ENCODE peak calls at places on chromosomes 11 and 22, in four cellular contexts. One of them, this sample, is unnamed.

GRCh38 chr11:76408171-76408965 is 27.2 kb downstream of the GVQW3 start:
- DNase-seq in H1: no peak
- DNase-seq in K562: no peak
- DNase-seq in HepG2: no peak
- DNase-seq in this sample: peak

GRCh38 chr22:23077627-23078461 is 7.5 kb downstream of the GNAZ start:
- DNase-seq in HepG2: peak
- DNase-seq in K562: peak
- DNase-seq in H1: no peak
- DNase-seq in this sample: no peak

GRCh38 chr11:65429724-65430405 is 7.3 kb downstream of the NEAT1 start:
- DNase-seq in K562: peak
- DNase-seq in HepG2: no peak
- DNase-seq in H1: no peak
- DNase-seq in this sample: no peak

GRCh38 chr11:34214961-34215805 is 109.8 kb downstream of the NAT10 start:
- DNase-seq in H1: no peak
- DNase-seq in HepG2: no peak
- DNase-seq in K562: no peak
- DNase-seq in this sample: no peak

GRCh38 chr11:71212871-71213559 is 39.4 kb downstream of the SHANK2 start:
- DNase-seq in H1: no peak
- DNase-seq in K562: no peak
- DNase-seq in HepG2: no peak
- DNase-seq in this sample: no peak

GRCh38 chr11:122900803-122901202 is 18.2 kb downstream of the JHY start:
- DNase-seq in H1: no peak
- DNase-seq in HepG2: no peak
- DNase-seq in K562: no peak
- DNase-seq in this sample: no peak

GRCh38 chr11:78586452-78587046 is 11.9 kb upstream of the NARS2 start:
- DNase-seq in H1: no peak
- DNase-seq in HepG2: no peak
- DNase-seq in K562: peak
- DNase-seq in this sample: no peak

GRCh38 chr11:95067828-95068244 is 1.1 kb downstream of the SRSF8 start:
- DNase-seq in HepG2: no peak
- DNase-seq in K562: no peak
- DNase-seq in H1: no peak
- DNase-seq in this sample: no peak

GRCh38 chr11:124716596-124716995 is 23.1 kb upstream of the NRGN start:
- DNase-seq in K562: no peak
- DNase-seq in HepG2: no peak
- DNase-seq in H1: no peak
- DNase-seq in this sample: peak

GRCh38 chr11:20565236-20565635 is 34.2 kb upstream of the SLC6A5 start:
- DNase-seq in K562: no peak
- DNase-seq in HepG2: no peak
- DNase-seq in H1: no peak
- DNase-seq in this sample: no peak

GRCh38 chr11:80562726-80563125 is 1121.9 kb upstream of the TENM4 start:
- DNase-seq in K562: no peak
- DNase-seq in HepG2: no peak
- DNase-seq in H1: no peak
- DNase-seq in this sample: no peak

GRCh38 chr11:60197442-60197841 is 14.6 kb upstream of the MS4A6A start:
- DNase-seq in H1: no peak
- DNase-seq in K562: no peak
- DNase-seq in HepG2: no peak
- DNase-seq in this sample: no peak

GRCh38 chr11:109939176-109939810 is 153.9 kb upstream of the ZC3H12C start:
- DNase-seq in H1: no peak
- DNase-seq in HepG2: peak
- DNase-seq in K562: peak
- DNase-seq in this sample: peak

GRCh38 chr11:17786824-17787525 is 52.4 kb downstream of the KCNC1 start:
- DNase-seq in HepG2: no peak
- DNase-seq in K562: no peak
- DNase-seq in H1: no peak
- DNase-seq in this sample: no peak

GRCh38 chr11:14150878-14151277 is 188.4 kb downstream of the SPON1 start:
- DNase-seq in H1: no peak
- DNase-seq in K562: no peak
- DNase-seq in HepG2: no peak
- DNase-seq in this sample: no peak

GRCh38 chr11:27305751-27306150 is 57.3 kb downstream of the CCDC34 start:
- DNase-seq in H1: no peak
- DNase-seq in K562: no peak
- DNase-seq in HepG2: no peak
- DNase-seq in this sample: no peak

GRCh38 chr11:77560605-77561004 is 29.1 kb upstream of the AQP11 start:
- DNase-seq in H1: no peak
- DNase-seq in HepG2: peak
- DNase-seq in K562: no peak
- DNase-seq in this sample: no peak

GRCh38 chr11:130211144-130211543 is 51.6 kb downstream of the ST14 start:
- DNase-seq in K562: no peak
- DNase-seq in HepG2: no peak
- DNase-seq in H1: no peak
- DNase-seq in this sample: no peak

GRCh38 chr11:16280256-16280682 is 76.1 kb downstream of the SOX6 start:
- DNase-seq in H1: no peak
- DNase-seq in K562: peak
- DNase-seq in HepG2: no peak
- DNase-seq in this sample: no peak

GRCh38 chr22:37784829-37785495 is 22.8 kb upstream of the GCAT start:
- DNase-seq in HepG2: peak
- DNase-seq in H1: no peak
- DNase-seq in K562: no peak
- DNase-seq in this sample: no peak

GRCh38 chr11:36092314-36093030 is 148.6 kb downstream of the LDLRAD3 start:
- DNase-seq in H1: peak
- DNase-seq in K562: no peak
- DNase-seq in HepG2: no peak
- DNase-seq in this sample: no peak

GRCh38 chr11:66414120-66414934 is 6.5 kb upstream of the NPAS4 start:
- DNase-seq in HepG2: no peak
- DNase-seq in H1: peak
- DNase-seq in K562: no peak
- DNase-seq in this sample: no peak

GRCh38 chr11:81658722-81659121 is 1074.9 kb downstream of the FAM181B start:
- DNase-seq in K562: no peak
- DNase-seq in HepG2: peak
- DNase-seq in H1: no peak
- DNase-seq in this sample: no peak

DNA sequence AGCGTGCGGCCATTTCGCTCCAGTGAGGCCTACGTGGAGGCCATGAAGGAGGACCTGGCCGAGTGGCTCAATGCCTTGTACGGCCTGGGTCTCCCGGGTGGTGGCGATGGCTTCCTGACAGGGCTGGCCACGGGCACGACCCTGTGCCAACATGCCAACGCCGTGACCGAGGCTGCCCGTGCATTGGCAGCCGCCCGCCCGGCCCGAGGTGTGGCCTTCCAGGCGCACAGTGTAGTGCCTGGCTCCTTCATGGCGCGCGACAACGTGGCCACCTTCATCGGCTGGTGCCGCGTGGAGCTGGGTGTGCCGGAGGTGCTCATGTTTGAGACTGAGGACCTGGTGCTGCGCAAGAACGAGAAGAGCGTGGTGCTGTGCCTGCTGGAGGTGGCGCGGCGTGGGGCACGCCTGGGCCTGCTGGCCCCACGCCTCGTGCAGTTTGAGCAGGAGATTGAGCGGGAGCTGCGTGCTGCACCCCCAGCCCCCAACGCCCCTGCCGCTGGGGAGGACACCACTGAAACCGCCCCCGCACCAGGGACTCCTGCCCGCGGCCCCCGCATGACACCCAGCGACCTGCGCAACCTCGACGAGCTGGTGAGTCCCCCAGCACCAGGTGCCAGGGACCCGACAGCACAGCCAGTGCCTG is 1.8 kb downstream of the GAS2L1 start:
- DNase-seq in H1: no peak
- DNase-seq in K562: no peak
- DNase-seq in HepG2: no peak
- DNase-seq in this sample: no peak
- H3K4me3 ChIP-seq in H1: no peak
- H3K4me3 ChIP-seq in K562: no peak
- H3K4me3 ChIP-seq in HepG2: no peak
- H3K4me3 ChIP-seq in this sample: peak

DNA sequence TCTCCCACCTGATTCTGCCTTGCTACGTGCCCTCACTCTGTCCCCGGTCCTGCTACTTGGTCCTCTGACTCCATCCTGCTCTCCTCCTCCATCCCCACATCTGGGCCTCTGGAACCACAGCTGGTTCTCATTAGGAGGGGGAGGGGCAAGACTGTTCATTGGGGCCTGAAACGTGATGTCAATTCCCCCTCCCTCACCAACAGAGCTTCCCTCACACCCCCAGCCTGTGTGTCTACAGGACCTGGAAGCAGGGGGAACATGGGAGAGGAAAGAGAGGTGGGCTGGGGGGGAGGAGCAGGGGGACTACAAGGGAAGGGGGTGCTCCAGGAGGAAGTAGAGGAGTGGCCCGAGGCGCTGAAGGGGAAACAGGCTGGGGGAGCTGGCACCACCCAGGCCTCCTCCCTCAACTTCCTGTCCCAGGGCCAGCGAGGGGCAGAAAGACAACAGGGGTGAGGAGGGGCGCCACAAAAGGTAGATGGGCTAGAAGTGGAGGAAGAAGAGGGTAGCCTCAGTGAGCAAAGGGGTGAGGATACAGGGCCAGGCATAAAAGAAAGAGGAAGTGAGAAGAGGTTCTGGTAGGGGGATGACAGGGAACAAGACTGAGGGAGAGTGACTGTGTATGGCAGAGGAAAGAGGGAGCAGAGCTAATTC is 8.9 kb downstream of the DCHS1 start:
- DNase-seq in HepG2: no peak
- DNase-seq in H1: no peak
- DNase-seq in K562: no peak
- DNase-seq in this sample: peak
- H3K9ac ChIP-seq in HepG2: no peak
- H3K9ac ChIP-seq in H1: no peak
- H3K9ac ChIP-seq in K562: no peak
- H3K9ac ChIP-seq in this sample: peak

GRCh38 chr22:28810839-28811491 is 10.6 kb upstream of the XBP1 start:
- DNase-seq in K562: no peak
- DNase-seq in H1: no peak
- DNase-seq in HepG2: peak
- DNase-seq in this sample: no peak
- TF ChIP-seq POLR2AphosphoS5 in K562: no peak
- TF ChIP-seq POLR2AphosphoS5 in H1: no peak
- TF ChIP-seq POLR2AphosphoS5 in HepG2: peak
- TF ChIP-seq POLR2AphosphoS5 in this sample: no peak

DNA sequence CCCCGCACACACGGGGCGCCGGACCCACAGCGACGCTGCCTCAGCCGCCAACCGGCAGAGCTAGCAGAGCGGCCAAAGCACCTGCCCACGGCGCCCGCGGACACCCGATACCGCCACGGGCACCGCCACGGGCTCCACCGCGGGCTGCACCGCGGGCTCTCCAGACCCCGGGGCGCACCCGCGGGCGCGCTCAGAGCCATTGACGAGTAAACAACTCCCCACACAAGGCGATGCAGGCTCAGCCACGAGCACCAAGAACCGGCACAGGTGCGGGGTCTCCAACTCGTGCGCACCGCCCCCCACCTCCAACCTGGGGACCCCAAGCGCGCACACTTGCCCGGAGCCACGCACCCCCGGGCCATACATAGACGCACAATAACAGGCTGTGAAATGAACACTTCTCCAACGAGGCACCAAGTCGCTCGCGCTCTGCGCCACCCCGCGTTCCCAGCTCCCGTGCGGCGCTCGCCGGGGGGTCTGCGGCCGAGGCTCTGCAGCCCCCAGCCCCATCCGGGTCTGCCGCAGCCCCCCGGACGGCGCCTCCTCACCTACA is 1.9 kb downstream of the IFITM10 start:
- DNase-seq in K562: no peak
- DNase-seq in HepG2: no peak
- DNase-seq in H1: no peak
- DNase-seq in this sample: no peak
- H3K4me3 ChIP-seq in K562: no peak
- H3K4me3 ChIP-seq in HepG2: no peak
- H3K4me3 ChIP-seq in H1: peak
- H3K4me3 ChIP-seq in this sample: no peak

GRCh38 chr11:67453816-67454732 is 1.1 kb upstream of the CABP4 start:
- DNase-seq in K562: no peak
- DNase-seq in HepG2: no peak
- DNase-seq in H1: no peak
- DNase-seq in this sample: no peak

GRCh38 chr11:67455054-67455453 is at the start of gene CABP4:
- DNase-seq in K562: no peak
- DNase-seq in HepG2: no peak
- DNase-seq in H1: no peak
- DNase-seq in this sample: no peak

GRCh38 chr11:67456068-67456705 is 1.0 kb downstream of the CABP4 start:
- DNase-seq in H1: no peak
- DNase-seq in K562: no peak
- DNase-seq in HepG2: no peak
- DNase-seq in this sample: no peak

GRCh38 chr11:67457453-67457852 is 2.3 kb downstream of the CABP4 start:
- DNase-seq in H1: no peak
- DNase-seq in HepG2: no peak
- DNase-seq in K562: no peak
- DNase-seq in this sample: no peak

DNA sequence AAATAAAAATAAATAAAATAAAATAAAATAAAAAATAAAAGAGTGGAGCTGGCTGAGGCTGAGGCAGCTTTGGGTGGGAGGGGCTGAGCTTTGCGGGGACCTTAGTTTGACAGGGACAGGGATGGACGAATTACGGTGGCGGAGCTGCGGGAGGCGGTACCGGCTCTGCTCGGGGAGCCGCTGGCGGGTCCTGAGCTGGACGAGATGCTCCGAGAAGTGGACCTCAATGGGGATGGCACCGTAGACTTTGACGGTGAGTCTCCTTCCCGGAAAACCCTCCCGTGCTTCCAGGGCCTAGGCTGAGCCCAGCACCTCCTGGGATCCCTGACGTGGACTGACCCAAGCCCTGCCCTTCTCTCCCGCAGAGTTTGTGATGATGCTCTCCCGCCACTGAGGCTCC is 3.1 kb downstream of the CABP4 start:
- DNase-seq in K562: no peak
- DNase-seq in HepG2: no peak
- DNase-seq in H1: no peak
- DNase-seq in this sample: no peak
- H3K9ac ChIP-seq in K562: no peak
- H3K9ac ChIP-seq in HepG2: no peak
- H3K9ac ChIP-seq in H1: no peak
- H3K9ac ChIP-seq in this sample: no peak

This sample was measured in SK-N-MC.